ENCODE peak calls at places on chromosome 18, in eight cellular contexts. One of them, this sample, is unnamed.

GRCh38 chr18:47949197-47949596 is 18.7 kb upstream of the SMAD2 start:
- DNase-seq in astrocyte of the spinal cord: no peak
- DNase-seq in CD8-positive, alpha-beta T cell: no peak
- DNase-seq in choroid plexus epithelial cell: no peak
- DNase-seq in endothelial cell of umbilical vein: peak
- DNase-seq in neural progenitor cell: no peak
- DNase-seq in sigmoid colon: no peak
- DNase-seq in lower lobe of right lung: no peak
- DNase-seq in this sample: no peak

GRCh38 chr18:36780748-36781147 is 48.1 kb downstream of the TPGS2 start:
- DNase-seq in CD8-positive, alpha-beta T cell: no peak
- DNase-seq in endothelial cell of umbilical vein: no peak
- DNase-seq in astrocyte of the spinal cord: no peak
- DNase-seq in choroid plexus epithelial cell: peak
- DNase-seq in neural progenitor cell: no peak
- DNase-seq in sigmoid colon: no peak
- DNase-seq in lower lobe of right lung: no peak
- DNase-seq in this sample: peak

GRCh38 chr18:75418293-75418692 is 9.2 kb downstream of the SMIM21 start:
- DNase-seq in CD8-positive, alpha-beta T cell: no peak
- DNase-seq in sigmoid colon: no peak
- DNase-seq in lower lobe of right lung: no peak
- DNase-seq in choroid plexus epithelial cell: peak
- DNase-seq in neural progenitor cell: no peak
- DNase-seq in astrocyte of the spinal cord: no peak
- DNase-seq in endothelial cell of umbilical vein: no peak
- DNase-seq in this sample: no peak

GRCh38 chr18:3450358-3451107 is 561 bp downstream of the TGIF1 start:
- DNase-seq in lower lobe of right lung: peak
- DNase-seq in CD8-positive, alpha-beta T cell: peak
- DNase-seq in astrocyte of the spinal cord: peak
- DNase-seq in endothelial cell of umbilical vein: peak
- DNase-seq in sigmoid colon: peak
- DNase-seq in neural progenitor cell: peak
- DNase-seq in choroid plexus epithelial cell: peak
- DNase-seq in this sample: peak

GRCh38 chr18:12782521-12782920 is 79.7 kb downstream of the PSMG2 start:
- DNase-seq in CD8-positive, alpha-beta T cell: no peak
- DNase-seq in choroid plexus epithelial cell: no peak
- DNase-seq in neural progenitor cell: no peak
- DNase-seq in astrocyte of the spinal cord: no peak
- DNase-seq in endothelial cell of umbilical vein: no peak
- DNase-seq in lower lobe of right lung: no peak
- DNase-seq in sigmoid colon: no peak
- DNase-seq in this sample: no peak

GRCh38 chr18:13641551-13642439 is 84.6 kb downstream of the FAM210A start:
- DNase-seq in sigmoid colon: peak
- DNase-seq in choroid plexus epithelial cell: peak
- DNase-seq in endothelial cell of umbilical vein: peak
- DNase-seq in astrocyte of the spinal cord: no peak
- DNase-seq in lower lobe of right lung: no peak
- DNase-seq in neural progenitor cell: no peak
- DNase-seq in CD8-positive, alpha-beta T cell: no peak
- DNase-seq in this sample: no peak

GRCh38 chr18:69985239-69985638 is 37.6 kb upstream of the CD226 start:
- DNase-seq in lower lobe of right lung: no peak
- DNase-seq in choroid plexus epithelial cell: no peak
- DNase-seq in neural progenitor cell: no peak
- DNase-seq in endothelial cell of umbilical vein: no peak
- DNase-seq in sigmoid colon: no peak
- DNase-seq in CD8-positive, alpha-beta T cell: no peak
- DNase-seq in astrocyte of the spinal cord: no peak
- DNase-seq in this sample: no peak

GRCh38 chr18:13256444-13257305 is 38.1 kb downstream of the LDLRAD4 start:
- DNase-seq in endothelial cell of umbilical vein: no peak
- DNase-seq in CD8-positive, alpha-beta T cell: no peak
- DNase-seq in astrocyte of the spinal cord: no peak
- DNase-seq in sigmoid colon: no peak
- DNase-seq in lower lobe of right lung: no peak
- DNase-seq in neural progenitor cell: peak
- DNase-seq in choroid plexus epithelial cell: no peak
- DNase-seq in this sample: no peak

GRCh38 chr18:62060820-62061219 is 126.0 kb downstream of the PIGN start:
- DNase-seq in sigmoid colon: no peak
- DNase-seq in endothelial cell of umbilical vein: no peak
- DNase-seq in neural progenitor cell: no peak
- DNase-seq in choroid plexus epithelial cell: no peak
- DNase-seq in CD8-positive, alpha-beta T cell: no peak
- DNase-seq in astrocyte of the spinal cord: no peak
- DNase-seq in lower lobe of right lung: no peak
- DNase-seq in this sample: no peak

GRCh38 chr18:63617049-63617995 is 26.7 kb downstream of the SERPINB4 start:
- DNase-seq in choroid plexus epithelial cell: no peak
- DNase-seq in sigmoid colon: no peak
- DNase-seq in astrocyte of the spinal cord: no peak
- DNase-seq in lower lobe of right lung: no peak
- DNase-seq in CD8-positive, alpha-beta T cell: no peak
- DNase-seq in neural progenitor cell: no peak
- DNase-seq in endothelial cell of umbilical vein: no peak
- DNase-seq in this sample: no peak

GRCh38 chr18:3093624-3094354 is 80.8 kb upstream of the LPIN2 start:
- DNase-seq in lower lobe of right lung: no peak
- DNase-seq in sigmoid colon: no peak
- DNase-seq in choroid plexus epithelial cell: no peak
- DNase-seq in astrocyte of the spinal cord: no peak
- DNase-seq in neural progenitor cell: no peak
- DNase-seq in endothelial cell of umbilical vein: peak
- DNase-seq in CD8-positive, alpha-beta T cell: no peak
- DNase-seq in this sample: no peak

GRCh38 chr18:46793565-46793964 is 36.7 kb upstream of the ST8SIA5 start:
- DNase-seq in neural progenitor cell: no peak
- DNase-seq in lower lobe of right lung: no peak
- DNase-seq in endothelial cell of umbilical vein: no peak
- DNase-seq in CD8-positive, alpha-beta T cell: no peak
- DNase-seq in sigmoid colon: no peak
- DNase-seq in choroid plexus epithelial cell: peak
- DNase-seq in astrocyte of the spinal cord: no peak
- DNase-seq in this sample: no peak

GRCh38 chr18:11146238-11146946 is 3.0 kb downstream of the PIEZO2 start:
- DNase-seq in CD8-positive, alpha-beta T cell: no peak
- DNase-seq in sigmoid colon: no peak
- DNase-seq in neural progenitor cell: no peak
- DNase-seq in lower lobe of right lung: no peak
- DNase-seq in endothelial cell of umbilical vein: no peak
- DNase-seq in choroid plexus epithelial cell: no peak
- DNase-seq in astrocyte of the spinal cord: no peak
- DNase-seq in this sample: no peak

GRCh38 chr18:56166914-56167313 is 471.5 kb downstream of the TXNL1 start:
- DNase-seq in lower lobe of right lung: no peak
- DNase-seq in astrocyte of the spinal cord: no peak
- DNase-seq in choroid plexus epithelial cell: no peak
- DNase-seq in neural progenitor cell: no peak
- DNase-seq in CD8-positive, alpha-beta T cell: no peak
- DNase-seq in sigmoid colon: no peak
- DNase-seq in endothelial cell of umbilical vein: no peak
- DNase-seq in this sample: no peak

GRCh38 chr18:489244-490023 is 11.1 kb downstream of the COLEC12 start:
- DNase-seq in neural progenitor cell: no peak
- DNase-seq in CD8-positive, alpha-beta T cell: no peak
- DNase-seq in choroid plexus epithelial cell: peak
- DNase-seq in astrocyte of the spinal cord: peak
- DNase-seq in sigmoid colon: no peak
- DNase-seq in endothelial cell of umbilical vein: no peak
- DNase-seq in lower lobe of right lung: no peak
- DNase-seq in this sample: peak

GRCh38 chr18:27120246-27120645 is 64.9 kb downstream of the CHST9 start:
- DNase-seq in endothelial cell of umbilical vein: no peak
- DNase-seq in CD8-positive, alpha-beta T cell: no peak
- DNase-seq in astrocyte of the spinal cord: peak
- DNase-seq in lower lobe of right lung: no peak
- DNase-seq in sigmoid colon: no peak
- DNase-seq in choroid plexus epithelial cell: no peak
- DNase-seq in neural progenitor cell: no peak
- DNase-seq in this sample: no peak

GRCh38 chr18:45910405-45911023 is 56.6 kb downstream of the EPG5 start:
- DNase-seq in sigmoid colon: no peak
- DNase-seq in CD8-positive, alpha-beta T cell: peak
- DNase-seq in neural progenitor cell: peak
- DNase-seq in lower lobe of right lung: peak
- DNase-seq in endothelial cell of umbilical vein: peak
- DNase-seq in astrocyte of the spinal cord: peak
- DNase-seq in choroid plexus epithelial cell: peak
- DNase-seq in this sample: peak

GRCh38 chr18:79522451-79523220 is 126.9 kb downstream of the NFATC1 start:
- DNase-seq in astrocyte of the spinal cord: no peak
- DNase-seq in CD8-positive, alpha-beta T cell: no peak
- DNase-seq in choroid plexus epithelial cell: no peak
- DNase-seq in endothelial cell of umbilical vein: no peak
- DNase-seq in sigmoid colon: peak
- DNase-seq in neural progenitor cell: no peak
- DNase-seq in lower lobe of right lung: peak
- DNase-seq in this sample: no peak

GRCh38 chr18:28177828-28178635 is 1.1 kb upstream of the CDH2 start:
- DNase-seq in endothelial cell of umbilical vein: peak
- DNase-seq in choroid plexus epithelial cell: peak
- DNase-seq in CD8-positive, alpha-beta T cell: no peak
- DNase-seq in lower lobe of right lung: no peak
- DNase-seq in neural progenitor cell: peak
- DNase-seq in astrocyte of the spinal cord: peak
- DNase-seq in sigmoid colon: no peak
- DNase-seq in this sample: peak
- H3K4me3 ChIP-seq in endothelial cell of umbilical vein: peak
- H3K4me3 ChIP-seq in choroid plexus epithelial cell: peak
- H3K4me3 ChIP-seq in CD8-positive, alpha-beta T cell: no peak
- H3K4me3 ChIP-seq in lower lobe of right lung: peak
- H3K4me3 ChIP-seq in neural progenitor cell: peak
- H3K4me3 ChIP-seq in astrocyte of the spinal cord: peak
- H3K4me3 ChIP-seq in sigmoid colon: peak
- H3K4me3 ChIP-seq in this sample: peak

GRCh38 chr18:74289137-74289536 is 2.6 kb downstream of the CYB5A start:
- DNase-seq in neural progenitor cell: no peak
- DNase-seq in choroid plexus epithelial cell: peak
- DNase-seq in CD8-positive, alpha-beta T cell: no peak
- DNase-seq in sigmoid colon: no peak
- DNase-seq in astrocyte of the spinal cord: no peak
- DNase-seq in endothelial cell of umbilical vein: no peak
- DNase-seq in lower lobe of right lung: no peak
- DNase-seq in this sample: no peak

GRCh38 chr18:74292541-74292858 is 737 bp upstream of the CYB5A start:
- DNase-seq in lower lobe of right lung: no peak
- DNase-seq in astrocyte of the spinal cord: no peak
- DNase-seq in choroid plexus epithelial cell: no peak
- DNase-seq in CD8-positive, alpha-beta T cell: no peak
- DNase-seq in endothelial cell of umbilical vein: no peak
- DNase-seq in neural progenitor cell: no peak
- DNase-seq in sigmoid colon: no peak
- DNase-seq in this sample: no peak

GRCh38 chr18:74289946-74290478 is 1.8 kb downstream of the CYB5A start:
- DNase-seq in astrocyte of the spinal cord: no peak
- DNase-seq in choroid plexus epithelial cell: no peak
- DNase-seq in CD8-positive, alpha-beta T cell: no peak
- DNase-seq in neural progenitor cell: no peak
- DNase-seq in lower lobe of right lung: no peak
- DNase-seq in endothelial cell of umbilical vein: no peak
- DNase-seq in sigmoid colon: no peak
- DNase-seq in this sample: no peak

GRCh38 chr18:74291771-74292540 is at the start of gene CYB5A:
- DNase-seq in endothelial cell of umbilical vein: peak
- DNase-seq in CD8-positive, alpha-beta T cell: peak
- DNase-seq in lower lobe of right lung: peak
- DNase-seq in sigmoid colon: peak
- DNase-seq in choroid plexus epithelial cell: peak
- DNase-seq in neural progenitor cell: peak
- DNase-seq in astrocyte of the spinal cord: peak
- DNase-seq in this sample: peak

DNA sequence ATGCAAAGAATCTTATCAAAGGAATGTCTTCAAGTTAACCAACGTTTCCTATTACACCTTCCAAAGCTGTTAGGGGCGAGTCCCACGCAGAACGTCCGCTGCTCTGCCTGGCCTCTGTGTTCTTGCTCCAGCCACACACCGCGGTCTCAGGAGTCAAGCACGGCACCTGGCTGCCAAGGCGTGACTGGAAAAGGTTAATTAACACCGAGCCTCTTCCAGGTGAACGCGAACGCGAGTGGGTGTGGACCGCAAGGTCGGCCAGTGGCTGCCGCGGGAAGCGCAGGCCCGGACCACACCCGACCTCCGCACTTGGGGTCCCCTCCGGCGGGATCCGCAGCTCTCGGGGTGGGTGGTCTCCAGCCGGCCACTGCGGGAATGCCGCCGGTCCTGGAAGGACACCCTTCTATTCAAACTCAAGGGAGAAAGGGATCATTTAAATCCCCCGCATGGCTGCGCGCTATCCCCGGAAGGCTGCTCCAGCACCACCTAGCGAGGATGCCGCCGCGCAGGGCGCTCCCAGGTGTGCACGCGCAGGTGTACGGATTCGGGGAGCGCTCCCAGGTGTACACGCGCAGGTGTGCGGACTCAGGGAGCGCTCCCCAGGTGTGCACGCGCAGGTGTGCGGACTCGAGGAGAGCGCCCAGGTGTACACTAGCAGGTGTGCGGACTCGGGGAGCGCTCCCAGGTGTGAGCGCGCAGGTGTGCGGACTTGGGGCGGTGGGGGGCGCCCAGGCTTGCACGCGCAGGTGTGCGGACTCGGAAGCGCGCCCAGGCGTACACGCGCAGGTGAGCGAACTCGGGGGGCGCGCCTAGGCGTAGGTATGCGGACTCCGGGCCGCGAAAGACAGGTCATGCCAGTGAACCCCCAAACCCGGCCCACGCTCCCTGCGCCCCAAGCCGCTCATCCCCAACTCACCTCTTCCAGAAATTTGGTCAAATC is 662 bp downstream of the CYB5A start:
- DNase-seq in sigmoid colon: peak
- DNase-seq in lower lobe of right lung: peak
- DNase-seq in neural progenitor cell: peak
- DNase-seq in astrocyte of the spinal cord: no peak
- DNase-seq in choroid plexus epithelial cell: no peak
- DNase-seq in CD8-positive, alpha-beta T cell: no peak
- DNase-seq in endothelial cell of umbilical vein: no peak
- DNase-seq in this sample: peak
- TF ChIP-seq CTCF in sigmoid colon: no peak
- TF ChIP-seq CTCF in lower lobe of right lung: peak
- TF ChIP-seq CTCF in neural progenitor cell: peak
- TF ChIP-seq CTCF in astrocyte of the spinal cord: no peak
- TF ChIP-seq CTCF in choroid plexus epithelial cell: peak
- TF ChIP-seq CTCF in CD8-positive, alpha-beta T cell: peak
- TF ChIP-seq CTCF in endothelial cell of umbilical vein: no peak
- TF ChIP-seq CTCF in this sample: peak

GRCh38 chr18:24397694-24398365 is at the start of gene OSBPL1A:
- DNase-seq in sigmoid colon: peak
- DNase-seq in CD8-positive, alpha-beta T cell: peak
- DNase-seq in astrocyte of the spinal cord: peak
- DNase-seq in endothelial cell of umbilical vein: peak
- DNase-seq in choroid plexus epithelial cell: peak
- DNase-seq in neural progenitor cell: peak
- DNase-seq in lower lobe of right lung: peak
- DNase-seq in this sample: peak
- H3K4me3 ChIP-seq in sigmoid colon: peak
- H3K4me3 ChIP-seq in CD8-positive, alpha-beta T cell: peak
- H3K4me3 ChIP-seq in astrocyte of the spinal cord: peak
- H3K4me3 ChIP-seq in endothelial cell of umbilical vein: peak
- H3K4me3 ChIP-seq in choroid plexus epithelial cell: peak
- H3K4me3 ChIP-seq in neural progenitor cell: peak
- H3K4me3 ChIP-seq in lower lobe of right lung: peak
- H3K4me3 ChIP-seq in this sample: peak

GRCh38 chr18:76689646-76690264 is 132.6 kb upstream of the ZNF236 start:
- DNase-seq in endothelial cell of umbilical vein: no peak
- DNase-seq in astrocyte of the spinal cord: no peak
- DNase-seq in sigmoid colon: peak
- DNase-seq in CD8-positive, alpha-beta T cell: no peak
- DNase-seq in choroid plexus epithelial cell: no peak
- DNase-seq in neural progenitor cell: peak
- DNase-seq in lower lobe of right lung: no peak
- DNase-seq in this sample: peak
- TF ChIP-seq CTCF in endothelial cell of umbilical vein: no peak
- TF ChIP-seq CTCF in astrocyte of the spinal cord: no peak
- TF ChIP-seq CTCF in sigmoid colon: no peak
- TF ChIP-seq CTCF in CD8-positive, alpha-beta T cell: no peak
- TF ChIP-seq CTCF in choroid plexus epithelial cell: peak
- TF ChIP-seq CTCF in neural progenitor cell: peak
- TF ChIP-seq CTCF in lower lobe of right lung: no peak
- TF ChIP-seq CTCF in this sample: peak

This sample was measured in epithelial cell of esophagus.